ENCODE peak calls at places on chromosomes 6 and 20, in four cellular contexts. S, K, Q and Z are unnamed samples.

GRCh38 chr6:129317931-129318820 is 391.8 kb downstream of the ARHGAP18 start:
- DNase-seq in S (peak; percentile 9), Q (peak; percentile 76), K (no peak), Z (peak; percentile 75)

GRCh38 chr20:50916257-50916656 is 15.0 kb downstream of the ADNP start:
- DNase-seq in Q (peak; percentile 36), K (peak; percentile 78), S (peak; percentile 50), Z (peak; percentile 62)

GRCh38 chr6:13354331-13355042 is 26.1 kb upstream of the TBC1D7 start:
- DNase-seq in K (peak; percentile 55), S (peak; percentile 58), Q (peak; percentile 45), Z (no peak)

GRCh38 chr20:39338977-39339376 is 376.8 kb downstream of the DHX35 start:
- DNase-seq in Q (no peak), K (no peak), S (no peak), Z (peak; percentile 42)

GRCh38 chr20:25257756-25258462 is 10.0 kb downstream of the PYGB start:
- DNase-seq in Q (no peak), K (no peak), S (no peak), Z (no peak)

GRCh38 chr6:156963712-156964700 is 186.8 kb downstream of the ARID1B start:
- DNase-seq in K (no peak), S (peak; percentile 74), Q (peak; percentile 66), Z (peak; percentile 20)

GRCh38 chr6:158143700-158144099 is 24.4 kb downstream of the SERAC1 start:
- DNase-seq in Q (no peak), K (no peak), S (no peak), Z (peak; percentile 40)

GRCh38 chr6:133487174-133487573 is 246.0 kb downstream of the EYA4 start:
- DNase-seq in S (no peak), Q (no peak), K (no peak), Z (no peak)

GRCh38 chr20:43717616-43717995 is 9.2 kb downstream of the GTSF1L start:
- DNase-seq in K (no peak), Q (peak; percentile 8), S (no peak), Z (no peak)

GRCh38 chr6:759729-760128 is 66.8 kb upstream of the EXOC2 start:
- DNase-seq in Q (no peak), K (no peak), S (no peak), Z (no peak)

GRCh38 chr6:4496284-4496683 is 279.9 kb upstream of the CDYL start:
- DNase-seq in S (no peak), Q (no peak), K (no peak), Z (no peak)

GRCh38 chr6:45423111-45423900 is 45.6 kb upstream of the SUPT3H start:
- DNase-seq in Q (no peak), S (no peak), K (peak; percentile 35), Z (peak; percentile 37)

GRCh38 chr6:14276667-14277404 is 159.3 kb downstream of the CD83 start:
- DNase-seq in K (no peak), S (peak; percentile 39), Q (no peak), Z (no peak)

GRCh38 chr6:20712011-20712410 is 177.8 kb downstream of the CDKAL1 start:
- DNase-seq in S (no peak), Q (no peak), K (no peak), Z (peak; percentile 14)

GRCh38 chr6:139754898-139755754 is 380.7 kb upstream of the CITED2 start:
- DNase-seq in Q (no peak), K (no peak), S (no peak), Z (no peak)

GRCh38 chr6:102660288-102660687 is 1266.8 kb downstream of the GRIK2 start:
- DNase-seq in K (peak; percentile 52), Q (no peak), S (no peak), Z (no peak)

GRCh38 chr20:997016-997415 is 5.1 kb downstream of the RSPO4 start:
- DNase-seq in K (no peak), Q (no peak), S (no peak), Z (no peak)

GRCh38 chr6:111586554-111586953 is 19.1 kb downstream of the TRAF3IP2 start:
- DNase-seq in Q (no peak), K (no peak), S (no peak), Z (no peak)

GRCh38 chr6:127484207-127484858 is 25.1 kb upstream of the KIAA0408 start:
- DNase-seq in S (peak; percentile 61), K (no peak), Q (no peak), Z (peak; percentile 40)

GRCh38 chr6:157075549-157076426 is 247.5 kb downstream of the TMEM242 start:
- DNase-seq in S (peak; percentile 64), K (no peak), Q (no peak), Z (no peak)

GRCh38 chr6:90982051-90982450 is 395.2 kb upstream of the MAP3K7 start:
- DNase-seq in Q (no peak), K (no peak), S (no peak), Z (no peak)

GRCh38 chr6:167652701-167653095 is 174.0 kb upstream of the AFDN start:
- DNase-seq in Q (no peak), S (no peak), K (no peak), Z (peak; percentile 29)

GRCh38 chr6:158752613-158753012 is 66.6 kb downstream of the EZR start:
- DNase-seq in K (no peak), S (no peak), Q (no peak), Z (peak; percentile 88)

GRCh38 chr20:51428451-51429143 is 113.9 kb downstream of the NFATC2 start:
- DNase-seq in S (peak; percentile 44), K (peak; percentile 83), Q (peak; percentile 68), Z (no peak)

GRCh38 chr6:135522975-135523692 is 25.6 kb upstream of the AHI1 start:
- DNase-seq in S (peak; percentile 52), Q (peak; percentile 22), K (no peak), Z (no peak)

GRCh38 chr6:111632468-111633247 is 27.0 kb upstream of the TRAF3IP2 start:
- DNase-seq in K (no peak), Q (no peak), S (no peak), Z (no peak)

GRCh38 chr6:138833819-138834539 is 38.1 kb downstream of the ECT2L start:
- DNase-seq in S (no peak), K (peak; percentile 45), Q (no peak), Z (peak; percentile 30)

GRCh38 chr20:23159256-23159922 is 73.3 kb upstream of the CD93 start:
- DNase-seq in K (no peak), S (no peak), Q (no peak), Z (peak; percentile 17)

GRCh38 chr6:129730477-129731165 is 20.6 kb upstream of the ARHGAP18 start:
- DNase-seq in K (no peak), S (no peak), Q (peak; percentile 21), Z (peak; percentile 35)

GRCh38 chr6:33670086-33670660 is 41.3 kb downstream of the UQCC2 start:
- DNase-seq in Q (no peak), S (no peak), K (no peak), Z (no peak)

GRCh38 chr20:11995750-11996567 is 78.3 kb downstream of the BTBD3 start:
- DNase-seq in Q (no peak), K (no peak), S (no peak), Z (no peak)

GRCh38 chr20:11989018-11989771 is 71.5 kb downstream of the BTBD3 start:
- DNase-seq in Q (no peak), S (no peak), K (no peak), Z (no peak)

GRCh38 chr20:11993886-11994466 is 76.3 kb downstream of the BTBD3 start:
- DNase-seq in K (no peak), S (no peak), Q (no peak), Z (peak; percentile 41)

GRCh38 chr20:11987526-11987925 is 69.8 kb downstream of the BTBD3 start:
- DNase-seq in K (no peak), Q (no peak), S (no peak), Z (no peak)

GRCh38 chr20:11992426-11992825 is 74.7 kb downstream of the BTBD3 start:
- DNase-seq in S (no peak), K (no peak), Q (no peak), Z (no peak)
- H3K27me3 ChIP-seq in S (no peaks in the 10 kb centered on the region), K (no peaks in the 10 kb centered on the region), Q (no peaks in the 10 kb centered on the region), Z (peaks cover 6% of the 10 kb centered on the region)

GRCh38 chr20:61594198-61594597 is 342.1 kb downstream of the CDH4 start:
- DNase-seq in S (no peak), K (no peak), Q (no peak), Z (no peak)
- H3K27me3 ChIP-seq in S (no peaks in the 10 kb centered on the region), K (no peaks in the 10 kb centered on the region), Q (peaks cover 2% of the 10 kb centered on the region), Z (no peaks in the 10 kb centered on the region)

GRCh38 chr6:70310063-70310694 is 7.3 kb upstream of the COL9A1 start:
- DNase-seq in Q (no peak), K (peak; percentile 39), S (peak; percentile 43), Z (peak; percentile 62)
- H3K27me3 ChIP-seq in Q (peaks cover 3% of the 10 kb centered on the region), K (no peaks in the 10 kb centered on the region), S (peaks cover 54% of the 10 kb centered on the region), Z (peaks cover 4% of the 10 kb centered on the region)

GRCh38 chr20:19512886-19513285 is 245.2 kb upstream of the RIN2 start:
- DNase-seq in K (no peak), S (no peak), Q (no peak), Z (no peak)
- H3K27me3 ChIP-seq in K (no peaks in the 10 kb centered on the region), S (no peaks in the 10 kb centered on the region), Q (no peaks in the 10 kb centered on the region), Z (no peaks in the 10 kb centered on the region)

GRCh38 chr20:2005831-2006426 is 12.1 kb upstream of the PDYN start:
- DNase-seq in Q (peak; percentile 59), K (peak; percentile 91), S (peak; percentile 30), Z (peak; percentile 76)
- H3K27me3 ChIP-seq in Q (no peaks in the 10 kb centered on the region), K (peaks cover 93% of the 10 kb centered on the region), S (no peaks in the 10 kb centered on the region), Z (peaks cover 23% of the 10 kb centered on the region)

GRCh38 chr6:26613201-26613600 is 16.4 kb downstream of the ABT1 start:
- DNase-seq in K (no peak), S (no peak), Q (no peak), Z (no peak)

GRCh38 chr6:26609463-26609862 is 12.7 kb downstream of the ABT1 start:
- DNase-seq in S (no peak), Q (no peak), K (no peak), Z (no peak)

GRCh38 chr6:26607434-26608230 is 10.9 kb downstream of the ABT1 start:
- DNase-seq in Q (peak; percentile 45), S (peak; percentile 71), K (peak; percentile 71), Z (peak; percentile 75)

GRCh38 chr6:26613717-26614683 is 17.2 kb downstream of the ABT1 start:
- DNase-seq in S (no peak), K (peak; percentile 37), Q (no peak), Z (no peak)

GRCh38 chr6:26611599-26611998 is 14.8 kb downstream of the ABT1 start:
- DNase-seq in K (no peak), S (no peak), Q (no peak), Z (no peak)
- H3K27me3 ChIP-seq in K (peaks cover 66% of the 10 kb centered on the region), S (peaks cover 35% of the 10 kb centered on the region), Q (peaks cover 31% of the 10 kb centered on the region), Z (peaks cover 30% of the 10 kb centered on the region)

GRCh38 chr6:136792945-136793289 is 640 bp upstream of the MAP3K5 start:
- DNase-seq in Q (peak; percentile 85), S (peak; percentile 86), K (peak; percentile 89), Z (peak; percentile 96)

GRCh38 chr6:136792066-136792944 is at the start of gene MAP3K5:
- DNase-seq in S (peak; percentile 51), K (peak; percentile 80), Q (peak; percentile 86), Z (peak; percentile 83)

GRCh38 chr6:136791296-136792065 is 796 bp downstream of the MAP3K5 start:
- DNase-seq in K (peak; percentile 48), S (peak; percentile 56), Q (peak; percentile 48), Z (peak; percentile 70)

GRCh38 chr6:136795996-136796395 is 3.7 kb upstream of the MAP3K5 start:
- DNase-seq in S (no peak), K (no peak), Q (no peak), Z (no peak)

GRCh38 chr6:136793348-136793747 is 1.1 kb upstream of the MAP3K5 start:
- DNase-seq in K (no peak), Q (no peak), S (no peak), Z (no peak)
- H3K27me3 ChIP-seq in K (peaks cover 23% of the 10 kb centered on the region), Q (no peaks in the 10 kb centered on the region), S (no peaks in the 10 kb centered on the region), Z (no peaks in the 10 kb centered on the region)